ENCODE peak calls at places on chromosomes 4 and X, in four cellular contexts. O is SK-N-SH, L is HepG2, Y is K562. G is an unnamed sample.

GRCh38 chr4:111228396-111228795 is 605.5 kb upstream of the PITX2 start:
- DNase-seq in O (no peak), L (no peak), Y (no peak), G (no peak)

GRCh38 chrX:56751071-56751470 is 22.0 kb downstream of the NBDY start:
- DNase-seq in O (no peak), L (no peak), Y (no peak), G (no peak)

GRCh38 chrX:50161143-50161542 is 39.7 kb downstream of the AKAP4 start:
- DNase-seq in O (no peak), L (no peak), Y (no peak), G (no peak)

GRCh38 chr4:80313627-80314026 is 21.9 kb upstream of the CFAP299 start:
- DNase-seq in O (no peak), L (no peak), Y (no peak), G (no peak)

GRCh38 chr4:11914406-11914805 is 485.7 kb upstream of the HS3ST1 start:
- DNase-seq in O (no peak), L (no peak), Y (no peak), G (no peak)

GRCh38 chrX:23666282-23666681 is 1.0 kb upstream of the PRDX4 start:
- DNase-seq in O (no peak), L (no peak), Y (no peak), G (no peak)

GRCh38 chrX:5431823-5432222 is 796.8 kb downstream of the NLGN4X start:
- DNase-seq in O (no peak), L (peak), Y (no peak), G (no peak)

GRCh38 chr4:84965558-84966381 is 720 bp downstream of the WDFY3 start:
- DNase-seq in O (peak), L (peak), Y (peak), G (peak)

GRCh38 chr4:47643845-47644244 is 158.8 kb downstream of the ATP10D start:
- DNase-seq in O (no peak), L (no peak), Y (no peak), G (no peak)

GRCh38 chrX:11965436-11965835 is 172.8 kb upstream of the FRMPD4 start:
- DNase-seq in O (no peak), L (no peak), Y (no peak), G (no peak)

GRCh38 chr4:96164814-96165351 is 325.0 kb downstream of the PDHA2 start:
- DNase-seq in O (no peak), L (no peak), Y (no peak), G (no peak)

GRCh38 chr4:159770969-159771368 is 668.1 kb downstream of the RAPGEF2 start:
- DNase-seq in O (no peak), L (no peak), Y (no peak), G (no peak)

GRCh38 chr4:110742148-110742547 is 119.3 kb upstream of the PITX2 start:
- DNase-seq in O (no peak), L (no peak), Y (no peak), G (no peak)

GRCh38 chr4:967113-968104 is 6.0 kb downstream of the DGKQ start:
- DNase-seq in O (no peak), L (no peak), Y (no peak), G (peak)

GRCh38 chrX:100208076-100208475 is 202.0 kb downstream of the PCDH19 start:
- DNase-seq in O (no peak), L (no peak), Y (no peak), G (no peak)

GRCh38 chr4:100935090-100935489 is 412.2 kb downstream of the PPP3CA start:
- DNase-seq in O (peak), L (no peak), Y (no peak), G (no peak)

GRCh38 chrX:45696762-45697161 is 496.1 kb upstream of the DIPK2B start:
- DNase-seq in O (no peak), L (no peak), Y (no peak), G (no peak)

GRCh38 chr4:67762091-67762490 is 7.9 kb upstream of the GNRHR start:
- DNase-seq in O (no peak), L (no peak), Y (no peak), G (no peak)

GRCh38 chr4:14449308-14449707 is 553.0 kb upstream of the CPEB2 start:
- DNase-seq in O (no peak), L (no peak), Y (no peak), G (no peak)

GRCh38 chrX:12013220-12013619 is 125.1 kb upstream of the FRMPD4 start:
- DNase-seq in O (no peak), L (no peak), Y (no peak), G (no peak)

GRCh38 chrX:49726966-49727365 is 31.2 kb upstream of the PAGE1 start:
- DNase-seq in O (no peak), L (no peak), Y (no peak), G (no peak)

GRCh38 chr4:156939801-156940200 is 31.8 kb downstream of the PDGFC start:
- DNase-seq in O (no peak), L (no peak), Y (no peak), G (no peak)

GRCh38 chrX:119755981-119756533 is 2.3 kb upstream of the SOWAHD start:
- DNase-seq in O (no peak), L (peak), Y (no peak), G (no peak)

GRCh38 chrX:109685656-109686078 is 47.4 kb downstream of the ACSL4 start:
- DNase-seq in O (no peak), L (no peak), Y (no peak), G (no peak)

GRCh38 chr4:3414421-3415279 is 27.1 kb upstream of the HGFAC start:
- DNase-seq in O (no peak), L (no peak), Y (no peak), G (no peak)

GRCh38 chrX:119574394-119575266 is at the start of gene UBE2A:
- DNase-seq in O (peak), L (peak), Y (peak), G (peak)

GRCh38 chr4:112514449-112515277 is 1.3 kb downstream of the NEUROG2 start:
- DNase-seq in O (peak), L (no peak), Y (no peak), G (peak)

GRCh38 chrX:139642241-139642927 is 65.6 kb downstream of the MCF2 start:
- DNase-seq in O (no peak), L (no peak), Y (no peak), G (no peak)

GRCh38 chr4:152307669-152308068 is 228.2 kb downstream of the FBXW7 start:
- DNase-seq in O (no peak), L (no peak), Y (no peak), G (no peak)

GRCh38 chr4:152972821-152973613 is 36.9 kb downstream of the FHDC1 start:
- DNase-seq in O (no peak), L (no peak), Y (no peak), G (no peak)

GRCh38 chr4:158856852-158857251 is 88.0 kb downstream of the FNIP2 start:
- DNase-seq in O (peak), L (peak), Y (peak), G (no peak)

GRCh38 chr4:73856518-73856917 is 3.4 kb downstream of the PF4V1 start:
- DNase-seq in O (no peak), L (peak), Y (no peak), G (no peak)

DNA sequence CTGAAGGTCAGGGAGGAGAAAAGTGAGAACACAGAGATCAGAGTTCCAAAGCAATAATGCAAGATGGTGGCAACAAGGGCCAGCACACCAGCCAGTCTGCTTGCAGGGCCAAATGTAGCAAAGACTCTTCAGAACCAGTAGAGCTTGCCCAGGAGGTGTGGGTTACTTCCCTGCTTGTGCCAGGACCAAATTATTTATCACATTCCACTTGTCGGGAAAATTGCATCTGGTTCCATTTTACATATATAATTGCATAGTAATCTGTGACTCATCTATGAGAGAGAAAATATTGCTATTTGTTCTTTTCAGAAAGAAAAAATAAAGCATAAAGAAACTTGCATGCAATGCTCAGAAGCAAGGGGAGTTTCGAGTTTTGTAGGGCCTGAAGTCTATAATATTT is 41.4 kb downstream of the MAML3 start:
- DNase-seq in O (no peak), L (no peak), Y (no peak), G (no peak)
- TF ChIP-seq FOXJ3 in O (no peak), L (no peak), Y (no peak), G (no peak)

DNA sequence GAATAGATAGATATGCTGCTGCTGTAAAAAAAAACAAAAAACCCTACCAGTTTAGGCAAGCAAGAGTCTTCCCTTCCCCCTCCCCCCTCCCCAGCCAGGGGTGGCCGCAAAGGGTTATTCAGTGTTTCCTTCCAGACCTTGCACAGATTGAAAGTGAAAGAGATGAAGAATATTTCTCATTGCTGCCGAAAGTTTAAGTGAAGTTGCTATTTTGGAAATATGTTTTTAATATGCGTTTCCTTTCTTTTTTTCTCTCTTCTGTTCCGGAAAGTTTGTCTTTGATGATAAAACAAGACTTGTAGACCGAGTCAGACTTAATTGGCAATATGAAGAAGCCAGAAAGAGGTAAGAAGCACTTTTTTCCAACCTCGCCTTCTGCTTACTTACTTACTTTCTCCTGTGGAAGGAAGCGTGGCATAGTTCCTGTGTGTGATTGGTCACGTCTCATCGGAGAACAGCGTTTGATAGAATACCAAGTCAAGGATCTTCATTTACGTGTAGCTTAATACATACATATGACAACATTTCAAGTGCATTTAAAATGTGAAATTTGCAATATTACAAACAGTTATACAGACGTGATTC is 58.4 kb upstream of the CLCN4 start:
- DNase-seq in O (no peak), L (no peak), Y (no peak), G (no peak)
- TF ChIP-seq FOXJ3 in O (no peak), L (no peak), Y (no peak), G (no peak)

GRCh38 chr4:33878710-33879109 is 2365.6 kb downstream of the ARAP2 start:
- DNase-seq in O (peak), L (no peak), Y (no peak), G (no peak)

GRCh38 chr4:33881176-33881575 is 2363.1 kb downstream of the ARAP2 start:
- DNase-seq in O (no peak), L (no peak), Y (no peak), G (no peak)

GRCh38 chr4:33883111-33883510 is 2361.2 kb downstream of the ARAP2 start:
- DNase-seq in O (no peak), L (no peak), Y (no peak), G (no peak)

GRCh38 chr4:33886356-33886755 is 2358.0 kb downstream of the ARAP2 start:
- DNase-seq in O (no peak), L (no peak), Y (no peak), G (no peak)

GRCh38 chr4:33882246-33882990 is 2361.9 kb downstream of the ARAP2 start:
- DNase-seq in O (no peak), L (no peak), Y (no peak), G (no peak)
- TF ChIP-seq FOXJ3 in O (no peak), L (no peak), Y (no peak), G (no peak)

DNA sequence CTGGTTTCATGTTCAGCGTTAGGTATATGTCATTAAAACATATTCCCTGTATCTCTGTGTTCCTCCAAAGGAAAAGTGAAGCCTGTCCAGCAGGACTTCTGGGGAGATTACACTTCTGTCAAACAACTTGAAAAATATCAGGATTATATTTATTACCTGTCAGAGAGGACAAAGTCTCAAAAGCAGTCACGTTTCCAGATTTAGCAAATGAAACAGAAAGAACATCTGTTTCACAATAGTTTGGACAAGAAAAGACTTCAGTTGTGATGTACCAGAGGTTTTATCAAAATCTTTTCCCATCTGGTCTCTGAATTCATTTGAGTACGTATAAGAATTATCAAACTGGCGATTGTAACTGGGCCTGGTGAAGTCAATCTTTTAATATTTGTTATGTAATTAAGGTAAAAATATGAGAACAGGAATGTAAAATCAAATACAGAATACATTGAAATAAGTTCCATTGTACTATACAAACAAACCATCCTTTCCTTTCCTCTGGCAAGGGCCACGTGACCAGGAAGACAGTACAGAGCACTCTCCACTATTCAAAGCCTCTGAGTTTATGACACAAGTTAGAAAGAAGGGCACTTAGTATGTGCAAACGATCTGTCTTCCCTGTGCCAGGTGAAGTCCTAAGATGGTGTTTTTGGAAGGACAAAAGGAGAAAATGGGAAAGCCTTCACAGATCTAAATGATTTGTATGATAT is 3.2 kb downstream of the CASP3 start:
- DNase-seq in O (no peak), L (no peak), Y (no peak), G (no peak)
- TF ChIP-seq FOXJ3 in O (no peak), L (no peak), Y (no peak), G (no peak)

DNA sequence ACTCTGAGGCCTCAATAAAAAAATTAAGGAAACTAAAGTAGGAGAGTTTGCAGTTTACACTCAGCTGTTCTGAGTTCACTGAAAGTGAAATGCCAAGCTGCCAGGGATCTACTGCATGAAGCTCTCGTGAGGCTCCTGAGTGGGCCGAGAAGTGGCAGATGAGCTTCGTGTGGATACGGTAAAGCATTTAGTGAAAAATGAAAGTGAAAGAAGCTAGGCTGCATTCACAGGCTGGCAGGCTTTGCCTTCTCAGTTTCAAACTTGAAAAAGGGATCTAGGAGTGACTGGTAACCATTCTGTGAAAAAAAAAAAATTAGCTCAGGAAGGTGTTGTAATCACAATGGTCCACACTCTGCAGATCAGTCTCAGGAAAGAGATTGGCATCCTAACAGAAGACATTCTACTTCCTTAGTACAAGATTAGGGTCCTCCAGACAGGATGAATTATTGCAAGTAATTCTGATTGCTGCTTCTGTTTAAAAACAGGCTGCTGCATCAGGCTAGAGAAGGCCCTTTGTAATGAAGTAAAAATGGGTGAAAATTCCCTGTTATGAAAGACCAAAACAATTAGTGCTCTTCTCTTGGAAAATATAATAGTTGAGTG is 679.9 kb downstream of the RPA4 start:
- DNase-seq in O (no peak), L (peak), Y (no peak), G (no peak)
- TF ChIP-seq FOXJ3 in O (no peak), L (no peak), Y (no peak), G (no peak)

DNA sequence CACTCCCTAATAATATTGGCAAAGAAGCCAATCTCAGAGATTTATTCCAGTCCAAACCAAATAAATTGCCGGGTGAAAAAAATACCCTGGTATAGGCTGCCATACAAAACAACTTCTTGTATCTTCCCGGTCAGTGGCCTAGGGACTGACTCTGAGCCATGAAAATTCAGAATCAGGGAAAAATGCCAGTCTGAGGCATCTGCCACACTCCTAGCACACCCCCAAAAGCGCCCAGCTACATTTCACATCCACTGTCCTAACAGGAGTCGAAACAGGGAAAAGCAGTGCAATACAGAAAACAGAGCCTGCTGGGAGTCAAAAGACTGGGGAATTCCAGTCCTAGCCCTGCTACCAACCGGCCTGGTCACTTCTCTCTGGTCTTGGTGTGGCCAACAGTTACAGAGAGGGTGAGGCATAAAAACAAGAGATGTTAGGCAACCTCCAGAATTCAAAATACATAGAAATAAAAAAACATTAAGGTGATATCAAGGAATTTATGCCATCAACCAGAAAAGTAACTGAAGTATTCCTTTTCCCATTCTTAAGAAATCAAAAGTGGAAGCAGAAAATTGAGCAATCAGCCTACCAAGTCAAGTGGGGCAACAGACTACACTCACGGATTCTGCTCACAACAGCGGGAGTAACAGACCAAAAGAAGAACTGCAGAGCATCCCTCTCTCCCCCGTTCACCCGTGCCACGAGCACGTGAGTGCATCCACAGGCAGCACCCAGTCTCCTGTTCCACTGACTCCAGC is 29.5 kb downstream of the AFAP1 start:
- DNase-seq in O (no peak), L (no peak), Y (no peak), G (no peak)
- TF ChIP-seq FOXJ3 in O (no peak), L (no peak), Y (no peak), G (no peak)

GRCh38 chr4:82125170-82125862 is 248.5 kb downstream of the HNRNPD start:
- DNase-seq in O (no peak), L (no peak), Y (no peak), G (no peak)
- TF ChIP-seq FOXJ3 in O (no peak), L (no peak), Y (no peak), G (no peak)

DNA sequence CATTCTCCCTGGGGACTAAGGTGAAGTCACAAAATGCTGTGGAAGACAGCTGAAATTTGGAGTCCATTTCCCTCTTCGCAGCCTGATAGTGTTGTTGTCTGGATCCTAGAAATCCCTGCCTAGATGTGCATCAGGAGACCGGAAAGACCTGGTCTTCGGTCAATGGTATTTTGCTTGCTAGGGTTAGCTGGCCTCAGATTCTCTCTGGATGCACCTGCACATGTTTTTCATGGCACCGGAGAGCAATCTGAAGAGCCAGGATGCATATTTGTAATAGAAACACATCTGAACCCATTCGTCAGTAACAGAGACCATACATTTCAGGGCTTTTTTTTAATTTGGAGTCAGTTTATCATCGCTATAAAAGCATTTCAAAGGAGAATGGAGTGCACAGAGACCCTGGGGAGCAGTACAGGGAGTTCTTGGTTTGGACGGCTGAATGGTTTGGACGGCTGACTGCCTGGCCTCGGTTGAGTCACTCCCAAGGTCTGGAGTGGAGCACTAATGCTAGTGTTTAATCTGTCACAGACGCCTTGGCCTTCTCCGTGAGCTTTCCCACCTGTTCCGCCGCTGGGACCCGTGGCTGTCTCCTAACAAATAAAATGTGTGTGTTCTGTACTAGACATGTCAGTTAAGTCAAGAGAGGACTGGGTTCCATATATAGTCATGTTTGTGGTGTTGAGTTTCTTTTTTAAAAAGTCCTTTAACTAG is 7.5 kb upstream of the PDLIM3 start:
- DNase-seq in O (no peak), L (no peak), Y (no peak), G (no peak)
- TF ChIP-seq FOXJ3 in O (no peak), L (no peak), Y (no peak), G (no peak)

GRCh38 chr4:150173420-150173819 is 95.2 kb downstream of the DCLK2 start:
- DNase-seq in O (no peak), L (no peak), Y (no peak), G (no peak)
- TF ChIP-seq FOXJ3 in O (no peak), L (no peak), Y (no peak), G (no peak)

G was measured in WTC11.